ENCODE peak calls at places on chromosome 10, in eight cellular contexts. R, L, J, X, B, P, H and Z are unnamed samples.

GRCh38 chr10:133616371-133617130 is 10.0 kb downstream of the FRG2B start:
- DNase-seq in R (peak), B (no peak), J (no peak), P (no peak), X (no peak), H (no peak), L (no peak), Z (no peak)

GRCh38 chr10:106938448-106939014 is 226.0 kb downstream of the SORCS1 start:
- DNase-seq in L (no peak), H (no peak), P (no peak), B (no peak), X (no peak), R (no peak), J (no peak), Z (no peak)

GRCh38 chr10:61357687-61358086 is 95.5 kb downstream of the TMEM26 start:
- DNase-seq in H (no peak), P (no peak), X (no peak), L (no peak), J (no peak), B (no peak), R (no peak), Z (no peak)

GRCh38 chr10:22624289-22624738 is 90.1 kb downstream of the PIP4K2A start:
- DNase-seq in X (no peak), P (peak), H (peak), J (no peak), R (peak), L (no peak), B (no peak), Z (peak)

GRCh38 chr10:129760003-129760315 is 204.1 kb downstream of the EBF3 start:
- DNase-seq in H (no peak), B (no peak), P (no peak), R (no peak), J (no peak), L (no peak), X (no peak), Z (no peak)

GRCh38 chr10:78755075-78755695 is 313.6 kb upstream of the ZMIZ1 start:
- DNase-seq in R (no peak), X (no peak), P (no peak), J (no peak), B (no peak), H (no peak), L (no peak), Z (no peak)

GRCh38 chr10:97390096-97390495 is 11.0 kb downstream of the RRP12 start:
- DNase-seq in H (no peak), L (no peak), B (no peak), X (no peak), R (no peak), J (no peak), P (no peak), Z (no peak)

GRCh38 chr10:126126023-126126422 is 229.7 kb downstream of the FANK1 start:
- DNase-seq in L (no peak), R (no peak), H (no peak), X (no peak), P (no peak), J (no peak), B (no peak), Z (no peak)

GRCh38 chr10:93294004-93294403 is 188.1 kb downstream of the MYOF start:
- DNase-seq in H (no peak), X (no peak), J (no peak), L (no peak), P (peak), R (no peak), B (no peak), Z (peak)

GRCh38 chr10:103690281-103690680 is 165.1 kb downstream of the SH3PXD2A start:
- DNase-seq in X (no peak), P (no peak), H (no peak), B (no peak), R (peak), L (no peak), J (no peak), Z (no peak)

GRCh38 chr10:7756360-7756992 is 31.3 kb downstream of the KIN start:
- DNase-seq in J (no peak), R (peak), L (peak), X (peak), P (peak), H (peak), B (no peak), Z (peak)

GRCh38 chr10:115972426-115972825 is 300.6 kb downstream of the GFRA1 start:
- DNase-seq in X (no peak), H (no peak), L (no peak), J (no peak), B (no peak), P (no peak), R (no peak), Z (no peak)

GRCh38 chr10:22515009-22515408 is 169.7 kb downstream of the SPAG6 start:
- DNase-seq in P (no peak), L (no peak), X (no peak), R (no peak), H (no peak), B (no peak), J (no peak), Z (no peak)

GRCh38 chr10:132144086-132144485 is 42.7 kb upstream of the DPYSL4 start:
- DNase-seq in R (no peak), H (no peak), L (peak), X (no peak), P (no peak), J (no peak), B (no peak), Z (no peak)

GRCh38 chr10:64196638-64197315 is 675.6 kb downstream of the REEP3 start:
- DNase-seq in P (no peak), R (no peak), L (no peak), X (no peak), H (no peak), J (no peak), B (no peak), Z (no peak)

GRCh38 chr10:106175760-106176377 is 988.6 kb downstream of the SORCS1 start:
- DNase-seq in R (peak), L (no peak), B (peak), H (peak), X (no peak), J (no peak), P (peak), Z (peak)

GRCh38 chr10:52485486-52485885 is 171.4 kb downstream of the DKK1 start:
- DNase-seq in H (peak), X (no peak), B (no peak), P (no peak), L (no peak), J (no peak), R (no peak), Z (no peak)

GRCh38 chr10:118002581-118002980 is 44.2 kb downstream of the RAB11FIP2 start:
- DNase-seq in R (peak), B (no peak), L (no peak), J (no peak), X (no peak), H (no peak), P (peak), Z (peak)

GRCh38 chr10:70693619-70694286 is 21.4 kb downstream of the ADAMTS14 start:
- DNase-seq in B (no peak), H (peak), L (no peak), X (peak), R (peak), P (no peak), J (no peak), Z (peak)